ENCODE peak calls at places on chromosomes 1 and 21, in four cellular contexts. One of them, this sample, is unnamed.
A peak's percentile ranks its signal among the peaks of the same experiment; 100 is the strongest.

GRCh38 chr1:183194527-183195145 is 8.6 kb downstream of the LAMC2 start:
- DNase-seq in uterus: no peak
- DNase-seq in T-helper 9 cell: no peak
- DNase-seq in Calu3: no peak
- DNase-seq in this sample: peak; percentile 71

GRCh38 chr1:58570817-58571216 is 6.2 kb downstream of the TACSTD2 start:
- DNase-seq in uterus: no peak
- DNase-seq in T-helper 9 cell: no peak
- DNase-seq in Calu3: no peak
- DNase-seq in this sample: no peak

GRCh38 chr1:41741244-41741643 is 177.5 kb downstream of the HIVEP3 start:
- DNase-seq in uterus: no peak
- DNase-seq in T-helper 9 cell: no peak
- DNase-seq in Calu3: no peak
- DNase-seq in this sample: no peak

GRCh38 chr1:89989791-89990190 is 5.1 kb upstream of the ZNF326 start:
- DNase-seq in uterus: no peak
- DNase-seq in T-helper 9 cell: no peak
- DNase-seq in Calu3: no peak
- DNase-seq in this sample: no peak

GRCh38 chr21:45322960-45323461 is 35.3 kb upstream of the POFUT2 start:
- DNase-seq in uterus: no peak
- DNase-seq in T-helper 9 cell: no peak
- DNase-seq in Calu3: no peak
- DNase-seq in this sample: no peak

GRCh38 chr1:30681782-30682181 is 41.6 kb downstream of the MATN1 start:
- DNase-seq in uterus: peak; percentile 17
- DNase-seq in T-helper 9 cell: no peak
- DNase-seq in Calu3: no peak
- DNase-seq in this sample: no peak

GRCh38 chr1:6157528-6158174 is 22.5 kb downstream of the CHD5 start:
- DNase-seq in uterus: no peak
- DNase-seq in T-helper 9 cell: no peak
- DNase-seq in Calu3: peak; percentile 69
- DNase-seq in this sample: no peak

GRCh38 chr1:18751425-18751824 is 108.0 kb downstream of the TAS1R2 start:
- DNase-seq in uterus: no peak
- DNase-seq in T-helper 9 cell: no peak
- DNase-seq in Calu3: no peak
- DNase-seq in this sample: no peak

GRCh38 chr1:41791667-41792484 is 126.8 kb downstream of the HIVEP3 start:
- DNase-seq in uterus: no peak
- DNase-seq in T-helper 9 cell: no peak
- DNase-seq in Calu3: no peak
- DNase-seq in this sample: no peak

GRCh38 chr1:155272466-155273133 is 704 bp downstream of the CLK2 start:
- DNase-seq in uterus: peak; percentile 26
- DNase-seq in T-helper 9 cell: no peak
- DNase-seq in Calu3: no peak
- DNase-seq in this sample: no peak

GRCh38 chr21:28770867-28771661 is 221.6 kb downstream of the LTN1 start:
- DNase-seq in uterus: no peak
- DNase-seq in T-helper 9 cell: no peak
- DNase-seq in Calu3: no peak
- DNase-seq in this sample: no peak

GRCh38 chr1:168379110-168379860 is 98.6 kb downstream of the TBX19 start:
- DNase-seq in uterus: no peak
- DNase-seq in T-helper 9 cell: no peak
- DNase-seq in Calu3: no peak
- DNase-seq in this sample: no peak

GRCh38 chr21:41425954-41426655 is at the start of gene MX1:
- DNase-seq in uterus: peak; percentile 67
- DNase-seq in T-helper 9 cell: peak; percentile 79
- DNase-seq in Calu3: peak; percentile 81
- DNase-seq in this sample: peak; percentile 61

GRCh38 chr1:31939484-31940329 is 1.5 kb upstream of the PTP4A2 start:
- DNase-seq in uterus: peak; percentile 80
- DNase-seq in T-helper 9 cell: peak; percentile 63
- DNase-seq in Calu3: peak; percentile 90
- DNase-seq in this sample: peak; percentile 86

GRCh38 chr1:53089478-53090226 is 27.6 kb downstream of the PODN start:
- DNase-seq in uterus: no peak
- DNase-seq in T-helper 9 cell: no peak
- DNase-seq in Calu3: peak; percentile 42
- DNase-seq in this sample: no peak

This sample was measured in GM12878.